ENCODE peak calls at places on chromosomes 2 and 18, in four cellular contexts. One of them, this sample, is unnamed.

GRCh38 chr2:126887506-126887905 is 11.2 kb upstream of the TEX51 start:
- DNase-seq in stimulated activated CD4-positive, alpha-beta T cell treated with anti-CD3 and anti-CD28 coated beads, Interleukin-15, amount 100 ng/mL, for 1 hour: no peak
- DNase-seq in iPS DF 6.9: no peak
- DNase-seq in AG20443: no peak
- DNase-seq in this sample: no peak

GRCh38 chr2:176188218-176188968 is at the start of gene HOXD1:
- DNase-seq in stimulated activated CD4-positive, alpha-beta T cell treated with anti-CD3 and anti-CD28 coated beads, Interleukin-15, amount 100 ng/mL, for 1 hour: no peak
- DNase-seq in iPS DF 6.9: no peak
- DNase-seq in AG20443: peak
- DNase-seq in this sample: no peak

GRCh38 chr2:186129767-186130581 is 356.1 kb upstream of the ZC3H15 start:
- DNase-seq in stimulated activated CD4-positive, alpha-beta T cell treated with anti-CD3 and anti-CD28 coated beads, Interleukin-15, amount 100 ng/mL, for 1 hour: no peak
- DNase-seq in iPS DF 6.9: no peak
- DNase-seq in AG20443: no peak
- DNase-seq in this sample: no peak

GRCh38 chr2:218370410-218371063 is 11.5 kb upstream of the SLC11A1 start:
- DNase-seq in stimulated activated CD4-positive, alpha-beta T cell treated with anti-CD3 and anti-CD28 coated beads, Interleukin-15, amount 100 ng/mL, for 1 hour: no peak
- DNase-seq in iPS DF 6.9: no peak
- DNase-seq in AG20443: peak
- DNase-seq in this sample: no peak

GRCh38 chr2:236731767-236732580 is 162.3 kb downstream of the ACKR3 start:
- DNase-seq in stimulated activated CD4-positive, alpha-beta T cell treated with anti-CD3 and anti-CD28 coated beads, Interleukin-15, amount 100 ng/mL, for 1 hour: no peak
- DNase-seq in iPS DF 6.9: no peak
- DNase-seq in AG20443: peak
- DNase-seq in this sample: no peak

GRCh38 chr2:136246086-136246669 is 128.2 kb upstream of the CXCR4 start:
- DNase-seq in stimulated activated CD4-positive, alpha-beta T cell treated with anti-CD3 and anti-CD28 coated beads, Interleukin-15, amount 100 ng/mL, for 1 hour: no peak
- DNase-seq in iPS DF 6.9: peak
- DNase-seq in AG20443: peak
- DNase-seq in this sample: no peak

GRCh38 chr2:129673881-129674513 is 305.5 kb upstream of the RAB6C start:
- DNase-seq in stimulated activated CD4-positive, alpha-beta T cell treated with anti-CD3 and anti-CD28 coated beads, Interleukin-15, amount 100 ng/mL, for 1 hour: no peak
- DNase-seq in iPS DF 6.9: no peak
- DNase-seq in AG20443: no peak
- DNase-seq in this sample: no peak

GRCh38 chr2:46008082-46008870 is 288.9 kb upstream of the EPAS1 start:
- DNase-seq in stimulated activated CD4-positive, alpha-beta T cell treated with anti-CD3 and anti-CD28 coated beads, Interleukin-15, amount 100 ng/mL, for 1 hour: no peak
- DNase-seq in iPS DF 6.9: no peak
- DNase-seq in AG20443: no peak
- DNase-seq in this sample: no peak

GRCh38 chr2:46801731-46802664 is 113.6 kb downstream of the MCFD2 start:
- DNase-seq in stimulated activated CD4-positive, alpha-beta T cell treated with anti-CD3 and anti-CD28 coated beads, Interleukin-15, amount 100 ng/mL, for 1 hour: no peak
- DNase-seq in iPS DF 6.9: no peak
- DNase-seq in AG20443: peak
- DNase-seq in this sample: no peak

GRCh38 chr2:204753841-204754240 is 208.6 kb downstream of the PARD3B start:
- DNase-seq in stimulated activated CD4-positive, alpha-beta T cell treated with anti-CD3 and anti-CD28 coated beads, Interleukin-15, amount 100 ng/mL, for 1 hour: no peak
- DNase-seq in iPS DF 6.9: no peak
- DNase-seq in AG20443: no peak
- DNase-seq in this sample: no peak

GRCh38 chr18:25099838-25100393 is 252.1 kb downstream of the ZNF521 start:
- DNase-seq in stimulated activated CD4-positive, alpha-beta T cell treated with anti-CD3 and anti-CD28 coated beads, Interleukin-15, amount 100 ng/mL, for 1 hour: no peak
- DNase-seq in iPS DF 6.9: no peak
- DNase-seq in AG20443: peak
- DNase-seq in this sample: no peak

GRCh38 chr2:224173882-224174415 is 134.9 kb upstream of the SERPINE2 start:
- DNase-seq in stimulated activated CD4-positive, alpha-beta T cell treated with anti-CD3 and anti-CD28 coated beads, Interleukin-15, amount 100 ng/mL, for 1 hour: no peak
- DNase-seq in iPS DF 6.9: no peak
- DNase-seq in AG20443: no peak
- DNase-seq in this sample: no peak

GRCh38 chr2:20219763-20220380 is 5.1 kb downstream of the SDC1 start:
- DNase-seq in stimulated activated CD4-positive, alpha-beta T cell treated with anti-CD3 and anti-CD28 coated beads, Interleukin-15, amount 100 ng/mL, for 1 hour: no peak
- DNase-seq in iPS DF 6.9: no peak
- DNase-seq in AG20443: no peak
- DNase-seq in this sample: no peak

GRCh38 chr18:71194438-71194837 is 905.6 kb downstream of the SOCS6 start:
- DNase-seq in stimulated activated CD4-positive, alpha-beta T cell treated with anti-CD3 and anti-CD28 coated beads, Interleukin-15, amount 100 ng/mL, for 1 hour: no peak
- DNase-seq in iPS DF 6.9: no peak
- DNase-seq in AG20443: no peak
- DNase-seq in this sample: no peak

GRCh38 chr2:66851449-66851872 is 416.5 kb downstream of the MEIS1 start:
- DNase-seq in stimulated activated CD4-positive, alpha-beta T cell treated with anti-CD3 and anti-CD28 coated beads, Interleukin-15, amount 100 ng/mL, for 1 hour: no peak
- DNase-seq in iPS DF 6.9: no peak
- DNase-seq in AG20443: peak
- DNase-seq in this sample: no peak

GRCh38 chr18:2923464-2923863 is 76.7 kb downstream of the EMILIN2 start:
- DNase-seq in stimulated activated CD4-positive, alpha-beta T cell treated with anti-CD3 and anti-CD28 coated beads, Interleukin-15, amount 100 ng/mL, for 1 hour: no peak
- DNase-seq in iPS DF 6.9: no peak
- DNase-seq in AG20443: no peak
- DNase-seq in this sample: no peak

GRCh38 chr2:113105047-113105446 is 22.4 kb upstream of the IL1RN start:
- DNase-seq in stimulated activated CD4-positive, alpha-beta T cell treated with anti-CD3 and anti-CD28 coated beads, Interleukin-15, amount 100 ng/mL, for 1 hour: no peak
- DNase-seq in iPS DF 6.9: no peak
- DNase-seq in AG20443: peak
- DNase-seq in this sample: no peak

GRCh38 chr2:75065402-75066008 is 107.1 kb downstream of the POLE4 start:
- DNase-seq in stimulated activated CD4-positive, alpha-beta T cell treated with anti-CD3 and anti-CD28 coated beads, Interleukin-15, amount 100 ng/mL, for 1 hour: no peak
- DNase-seq in iPS DF 6.9: no peak
- DNase-seq in AG20443: no peak
- DNase-seq in this sample: no peak

GRCh38 chr2:107607054-107607453 is 219.6 kb upstream of the RGPD4 start:
- DNase-seq in stimulated activated CD4-positive, alpha-beta T cell treated with anti-CD3 and anti-CD28 coated beads, Interleukin-15, amount 100 ng/mL, for 1 hour: no peak
- DNase-seq in iPS DF 6.9: no peak
- DNase-seq in AG20443: peak
- DNase-seq in this sample: no peak

GRCh38 chr2:85935746-85936208 is 47.0 kb upstream of the ST3GAL5 start:
- DNase-seq in stimulated activated CD4-positive, alpha-beta T cell treated with anti-CD3 and anti-CD28 coated beads, Interleukin-15, amount 100 ng/mL, for 1 hour: no peak
- DNase-seq in iPS DF 6.9: no peak
- DNase-seq in AG20443: peak
- DNase-seq in this sample: peak

GRCh38 chr2:139099721-139100120 is 319.5 kb upstream of the NXPH2 start:
- DNase-seq in stimulated activated CD4-positive, alpha-beta T cell treated with anti-CD3 and anti-CD28 coated beads, Interleukin-15, amount 100 ng/mL, for 1 hour: no peak
- DNase-seq in iPS DF 6.9: no peak
- DNase-seq in AG20443: no peak
- DNase-seq in this sample: no peak

GRCh38 chr2:96841707-96842495 is 1.9 kb downstream of the ANKRD23 start:
- DNase-seq in stimulated activated CD4-positive, alpha-beta T cell treated with anti-CD3 and anti-CD28 coated beads, Interleukin-15, amount 100 ng/mL, for 1 hour: no peak
- DNase-seq in iPS DF 6.9: no peak
- DNase-seq in AG20443: no peak
- DNase-seq in this sample: no peak

GRCh38 chr2:233317544-233317943 is 9.9 kb downstream of the SAG start:
- DNase-seq in stimulated activated CD4-positive, alpha-beta T cell treated with anti-CD3 and anti-CD28 coated beads, Interleukin-15, amount 100 ng/mL, for 1 hour: no peak
- DNase-seq in iPS DF 6.9: no peak
- DNase-seq in AG20443: no peak
- DNase-seq in this sample: no peak

GRCh38 chr2:68762665-68763064 is 28.1 kb downstream of the ARHGAP25 start:
- DNase-seq in stimulated activated CD4-positive, alpha-beta T cell treated with anti-CD3 and anti-CD28 coated beads, Interleukin-15, amount 100 ng/mL, for 1 hour: no peak
- DNase-seq in iPS DF 6.9: no peak
- DNase-seq in AG20443: no peak
- DNase-seq in this sample: no peak

GRCh38 chr18:11040823-11041712 is 108.3 kb downstream of the PIEZO2 start:
- DNase-seq in stimulated activated CD4-positive, alpha-beta T cell treated with anti-CD3 and anti-CD28 coated beads, Interleukin-15, amount 100 ng/mL, for 1 hour: no peak
- DNase-seq in iPS DF 6.9: peak
- DNase-seq in AG20443: peak
- DNase-seq in this sample: peak

GRCh38 chr2:136112317-136112891 is 5.5 kb downstream of the CXCR4 start:
- DNase-seq in stimulated activated CD4-positive, alpha-beta T cell treated with anti-CD3 and anti-CD28 coated beads, Interleukin-15, amount 100 ng/mL, for 1 hour: no peak
- DNase-seq in iPS DF 6.9: no peak
- DNase-seq in AG20443: no peak
- DNase-seq in this sample: no peak